ENCODE peak calls at places on chromosomes 16 and 17, in ten cellular contexts. Y is endothelial cell of umbilical vein, A is A549, E is K562, N is lower leg skin, O is right lobe of liver, Z is Peyer's patch, V is suprapubic skin, S is thyroid gland, Q is transverse colon. C is an unnamed sample.

GRCh38 chr16:85524365-85524629 is 88.8 kb upstream of the GSE1 start:
- DNase-seq in Y (no peak), A (no peak), E (no peak), N (no peak), O (no peak), Z (no peak), V (no peak), S (no peak), Q (no peak), C (no peak)

GRCh38 chr17:76623271-76624146 is 20.0 kb downstream of the ST6GALNAC1 start:
- DNase-seq in Y (peak), A (peak), E (peak), N (peak), O (peak), Z (peak), V (peak), S (peak), Q (peak), C (no peak)

GRCh38 chr17:78653382-78653781 is 76.2 kb upstream of the DNAH17 start:
- DNase-seq in Y (peak), A (peak), E (no peak), N (no peak), O (no peak), Z (no peak), V (no peak), S (no peak), Q (no peak), C (no peak)

GRCh38 chr16:89495121-89495520 is 4.8 kb upstream of the ANKRD11 start:
- DNase-seq in Y (no peak), A (no peak), E (no peak), N (no peak), O (no peak), Z (no peak), V (no peak), S (no peak), Q (no peak), C (no peak)

GRCh38 chr17:31838641-31839225 is 20.3 kb downstream of the COPRS start:
- DNase-seq in Y (no peak), A (no peak), E (no peak), N (no peak), O (no peak), Z (no peak), V (no peak), S (no peak), Q (no peak), C (no peak)

GRCh38 chr17:79549111-79549915 is 61.5 kb downstream of the RBFOX3 start:
- DNase-seq in Y (no peak), A (no peak), E (no peak), N (no peak), O (peak), Z (no peak), V (peak), S (no peak), Q (no peak), C (no peak)

GRCh38 chr17:45841883-45842525 is 2.7 kb upstream of the SPPL2C start:
- DNase-seq in Y (no peak), A (no peak), E (no peak), N (no peak), O (peak), Z (no peak), V (no peak), S (no peak), Q (no peak), C (no peak)

GRCh38 chr17:33225509-33225908 is 67.6 kb downstream of the ASIC2 start:
- DNase-seq in Y (no peak), A (no peak), E (no peak), N (no peak), O (peak), Z (no peak), V (no peak), S (peak), Q (no peak), C (no peak)

GRCh38 chr17:6279659-6280058 is 155.3 kb downstream of the AIPL1 start:
- DNase-seq in Y (peak), A (peak), E (peak), N (peak), O (no peak), Z (peak), V (no peak), S (peak), Q (peak), C (no peak)

GRCh38 chr16:57060323-57061083 is 31.9 kb upstream of the CPNE2 start:
- DNase-seq in Y (no peak), A (no peak), E (no peak), N (no peak), O (no peak), Z (no peak), V (no peak), S (no peak), Q (no peak), C (no peak)
- TF ChIP-seq POLR2A in Y (no peak), A (no peak), E (no peak), N (no peak), O (no peak), Z (no peak), V (no peak), S (no peak), Q (no peak), C (no peak)

DNA sequence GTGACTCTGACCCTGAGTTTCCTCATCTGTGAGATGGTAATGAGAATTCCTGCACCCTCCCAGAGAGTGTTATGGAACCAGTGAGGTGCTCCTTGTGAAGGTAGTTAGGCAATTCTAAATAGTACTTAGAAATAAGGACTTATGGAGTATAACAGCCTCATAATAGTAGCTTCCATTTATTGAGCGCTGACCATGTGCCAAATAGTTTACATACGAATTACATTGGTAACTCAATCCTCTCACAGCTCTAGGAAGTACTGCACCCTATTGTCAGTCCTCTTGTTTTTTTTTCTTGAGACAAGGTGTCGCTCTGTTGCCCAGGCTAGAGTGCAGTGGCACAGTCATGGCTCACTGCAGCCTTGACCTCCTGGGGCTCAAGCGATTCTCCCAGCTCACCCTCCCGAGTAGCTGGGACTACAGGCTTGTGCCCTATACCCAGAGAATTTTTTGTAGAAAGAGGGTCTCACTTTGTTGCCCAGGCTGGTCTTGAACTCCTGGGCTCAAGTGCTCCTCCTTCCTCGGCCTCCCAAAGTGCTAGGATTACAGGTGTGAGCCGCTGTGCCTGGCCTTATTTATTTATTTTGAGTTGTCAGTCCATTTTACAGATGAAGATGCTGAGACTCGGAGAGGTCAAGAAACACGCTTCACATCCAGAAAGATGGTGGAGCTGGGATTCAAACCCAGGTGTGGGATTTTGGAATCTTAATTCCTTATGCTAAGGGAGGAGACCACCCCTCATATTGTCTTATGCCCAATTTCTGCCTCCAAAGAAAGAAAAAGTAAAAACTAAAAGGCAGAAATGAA is 2.9 kb downstream of the TNS4 start:
- DNase-seq in Y (no peak), A (no peak), E (no peak), N (no peak), O (no peak), Z (no peak), V (no peak), S (peak), Q (no peak), C (no peak)
- H3K4me3 ChIP-seq in Y (no peak), A (peak), E (no peak), N (peak), O (no peak), Z (no peak), V (peak), S (no peak), Q (no peak), C (no peak)

DNA sequence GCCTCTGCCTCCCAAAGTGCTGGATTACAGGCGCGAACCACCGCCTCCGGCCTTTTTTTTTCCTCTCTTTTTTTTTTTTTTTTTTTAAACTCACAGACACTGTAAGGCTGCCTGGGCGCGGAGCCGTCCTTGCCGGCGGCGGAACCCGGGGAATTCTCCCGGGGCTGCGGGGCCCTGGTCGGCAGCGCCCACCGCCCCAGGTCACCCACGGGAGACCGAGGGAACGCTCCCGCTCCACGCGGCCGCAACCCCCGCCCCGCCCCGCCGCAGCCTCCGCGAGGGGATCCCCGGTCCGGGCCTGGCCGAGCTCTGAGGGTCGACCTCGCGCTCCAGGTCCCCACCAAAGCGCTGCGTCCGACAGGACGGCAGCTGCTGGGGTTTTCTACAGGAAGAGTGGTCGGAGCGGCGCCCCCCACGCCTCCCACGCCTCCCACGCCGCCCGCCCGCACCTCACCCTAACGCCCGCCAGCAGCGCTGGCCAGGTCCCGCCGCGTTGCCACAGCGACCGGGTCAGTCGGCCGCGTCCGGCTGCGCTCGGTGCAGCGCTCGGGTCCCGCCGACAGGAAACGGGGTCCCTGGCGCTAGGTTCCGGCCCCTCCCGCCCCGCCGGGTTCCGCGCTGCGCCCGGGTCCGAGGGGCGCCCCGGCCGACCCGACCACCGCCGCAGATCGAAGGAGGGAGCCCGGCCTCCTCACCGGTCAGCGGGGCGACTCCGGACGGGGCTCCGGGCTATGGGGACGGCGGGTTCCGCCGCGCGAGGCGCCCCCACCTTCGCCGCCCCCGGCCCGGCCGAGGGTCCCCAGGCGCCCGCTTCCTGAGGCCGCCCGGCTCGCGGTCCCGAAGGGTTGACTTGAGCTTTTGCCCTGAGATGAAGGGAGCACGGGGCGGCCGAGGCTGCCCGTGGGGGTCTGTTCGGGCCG is at the start of gene CCDC57:
- DNase-seq in Y (peak), A (peak), E (peak), N (peak), O (peak), Z (peak), V (peak), S (peak), Q (peak), C (no peak)
- TF ChIP-seq POLR2A in Y (peak), A (peak), E (peak), N (no peak), O (peak), Z (no peak), V (peak), S (no peak), Q (peak), C (no peak)

GRCh38 chr17:29248845-29249244 is 2.2 kb downstream of the CRYBA1 start:
- DNase-seq in Y (no peak), A (no peak), E (no peak), N (no peak), O (no peak), Z (no peak), V (no peak), S (no peak), Q (no peak), C (no peak)

GRCh38 chr17:29246638-29247037 is at the start of gene CRYBA1:
- DNase-seq in Y (no peak), A (no peak), E (no peak), N (no peak), O (no peak), Z (no peak), V (no peak), S (no peak), Q (no peak), C (no peak)

GRCh38 chr17:29243792-29244191 is 2.9 kb upstream of the CRYBA1 start:
- DNase-seq in Y (no peak), A (peak), E (peak), N (no peak), O (no peak), Z (no peak), V (no peak), S (no peak), Q (no peak), C (no peak)

GRCh38 chr17:29245401-29245800 is 1.3 kb upstream of the CRYBA1 start:
- DNase-seq in Y (no peak), A (no peak), E (no peak), N (no peak), O (no peak), Z (no peak), V (no peak), S (no peak), Q (no peak), C (no peak)

GRCh38 chr17:29247219-29247618 is 560 bp downstream of the CRYBA1 start:
- DNase-seq in Y (no peak), A (no peak), E (no peak), N (no peak), O (no peak), Z (no peak), V (no peak), S (no peak), Q (no peak), C (no peak)
- H3K4me3 ChIP-seq in Y (no peak), A (no peak), E (no peak), N (no peak), O (no peak), Z (no peak), V (no peak), S (no peak), Q (no peak), C (no peak)

GRCh38 chr17:34894971-34895370 is 66.3 kb downstream of the CCT6B start:
- DNase-seq in Y (no peak), A (no peak), E (no peak), N (no peak), O (no peak), Z (no peak), V (no peak), S (no peak), Q (no peak), C (no peak)

GRCh38 chr17:34895388-34895787 is 65.9 kb downstream of the CCT6B start:
- DNase-seq in Y (no peak), A (no peak), E (no peak), N (no peak), O (no peak), Z (no peak), V (no peak), S (no peak), Q (no peak), C (no peak)

GRCh38 chr17:34892864-34893263 is 68.4 kb downstream of the CCT6B start:
- DNase-seq in Y (no peak), A (peak), E (peak), N (no peak), O (no peak), Z (no peak), V (no peak), S (no peak), Q (no peak), C (no peak)
- TF ChIP-seq POLR2A in Y (no peak), A (no peak), E (no peak), N (no peak), O (no peak), Z (no peak), V (no peak), S (no peak), Q (no peak), C (no peak)

GRCh38 chr16:27618140-27618539 is 68.2 kb downstream of the KATNIP start:
- DNase-seq in Y (no peak), A (no peak), E (no peak), N (no peak), O (no peak), Z (no peak), V (no peak), S (no peak), Q (no peak), C (no peak)
- H3K4me3 ChIP-seq in Y (no peak), A (no peak), E (no peak), N (no peak), O (no peak), Z (no peak), V (no peak), S (no peak), Q (no peak), C (no peak)

GRCh38 chr17:2175294-2175628 is 120.4 kb downstream of the HIC1 start:
- DNase-seq in Y (no peak), A (no peak), E (no peak), N (no peak), O (no peak), Z (no peak), V (no peak), S (no peak), Q (no peak), C (no peak)
- TF ChIP-seq POLR2A in Y (no peak), A (no peak), E (no peak), N (no peak), O (no peak), Z (no peak), V (no peak), S (no peak), Q (no peak), C (no peak)

GRCh38 chr17:47219621-47220475 is 10.7 kb downstream of the MYL4 start:
- DNase-seq in Y (no peak), A (no peak), E (no peak), N (peak), O (no peak), Z (no peak), V (no peak), S (no peak), Q (no peak), C (no peak)

GRCh38 chr17:47218896-47219430 is 9.8 kb downstream of the MYL4 start:
- DNase-seq in Y (peak), A (no peak), E (peak), N (peak), O (no peak), Z (no peak), V (no peak), S (no peak), Q (no peak), C (no peak)

GRCh38 chr17:47221154-47221553 is 12.0 kb downstream of the MYL4 start:
- DNase-seq in Y (no peak), A (no peak), E (no peak), N (peak), O (no peak), Z (no peak), V (no peak), S (no peak), Q (no peak), C (no peak)

GRCh38 chr17:47222032-47222431 is 12.9 kb downstream of the MYL4 start:
- DNase-seq in Y (no peak), A (no peak), E (no peak), N (peak), O (no peak), Z (no peak), V (no peak), S (no peak), Q (no peak), C (no peak)

DNA sequence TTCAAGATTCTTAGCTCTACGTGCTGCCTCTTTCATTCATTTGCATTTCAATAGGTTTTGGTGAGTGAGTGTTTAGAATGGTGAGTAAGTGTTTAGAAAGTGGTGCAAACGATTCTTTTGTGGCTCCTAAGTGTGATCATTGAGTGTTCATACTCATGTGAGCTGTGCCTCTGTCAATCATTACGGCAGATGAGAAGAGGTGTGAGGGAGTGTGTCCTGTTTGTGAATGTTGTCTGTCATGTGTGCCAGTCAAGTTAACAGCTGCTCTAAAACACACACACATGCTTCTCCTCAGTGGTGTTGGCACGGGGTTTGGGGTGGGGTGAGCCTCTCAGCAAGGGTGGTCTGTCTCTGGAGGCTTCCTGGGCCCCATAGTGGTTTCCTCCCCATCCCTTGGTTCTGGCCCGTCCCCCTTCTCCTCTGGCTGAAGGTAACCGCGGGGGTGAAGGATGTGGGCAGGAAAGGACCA is 11.4 kb downstream of the MYL4 start:
- DNase-seq in Y (no peak), A (no peak), E (no peak), N (peak), O (no peak), Z (no peak), V (no peak), S (no peak), Q (no peak), C (no peak)
- H3K4me3 ChIP-seq in Y (no peak), A (no peak), E (no peak), N (no peak), O (no peak), Z (no peak), V (no peak), S (no peak), Q (no peak), C (no peak)

DNA sequence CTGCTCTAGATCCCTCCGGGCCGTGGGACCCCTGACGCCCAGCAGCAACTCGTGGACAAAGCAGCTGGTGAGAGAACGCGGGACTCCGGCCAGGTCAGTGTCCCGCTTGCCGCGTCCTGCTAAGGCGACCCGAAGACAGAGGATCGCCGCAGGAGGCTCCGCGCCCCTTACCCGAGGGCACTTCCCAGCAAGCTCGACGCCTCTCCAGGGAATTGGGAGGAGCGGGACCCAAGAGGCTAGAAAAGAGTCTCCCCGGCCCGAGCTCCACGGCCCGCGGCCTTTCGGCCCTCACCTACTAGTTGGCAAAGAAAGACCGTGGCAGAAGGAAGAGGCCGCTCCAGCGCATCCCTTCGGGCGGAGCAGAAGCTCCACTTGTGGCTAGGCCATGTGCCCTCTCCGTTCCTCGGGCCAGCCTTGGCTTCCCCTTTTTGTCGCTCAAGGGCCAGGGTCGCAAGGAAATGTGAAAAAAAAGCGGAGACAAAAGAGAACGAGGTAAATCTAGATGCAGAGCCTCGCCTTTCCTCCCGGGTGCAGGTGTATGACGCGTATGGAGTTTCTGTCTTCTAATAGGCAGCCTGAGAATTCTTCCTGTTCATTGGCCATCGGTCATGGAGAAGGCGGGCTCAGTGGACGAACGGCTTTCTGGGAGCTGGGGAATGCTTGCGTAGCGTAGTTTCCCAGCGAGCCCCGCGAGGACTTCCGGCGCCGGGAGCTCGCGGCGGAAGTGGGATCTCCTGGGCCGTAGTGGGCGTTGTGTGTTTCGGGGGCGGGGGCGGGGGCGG is at the start of gene ZNF213:
- DNase-seq in Y (peak), A (peak), E (peak), N (peak), O (peak), Z (peak), V (peak), S (peak), Q (peak), C (no peak)
- TF ChIP-seq POLR2A in Y (peak), A (no peak), E (peak), N (peak), O (peak), Z (peak), V (peak), S (peak), Q (peak), C (peak)

GRCh38 chr16:56938664-56939513 is 6.9 kb downstream of the HERPUD1 start:
- DNase-seq in Y (no peak), A (no peak), E (no peak), N (no peak), O (no peak), Z (peak), V (no peak), S (no peak), Q (no peak), C (no peak)

GRCh38 chr16:56941856-56942331 is 10.0 kb downstream of the HERPUD1 start:
- DNase-seq in Y (no peak), A (no peak), E (no peak), N (no peak), O (no peak), Z (no peak), V (no peak), S (no peak), Q (no peak), C (no peak)

GRCh38 chr16:56943761-56944375 is 11.9 kb downstream of the HERPUD1 start:
- DNase-seq in Y (no peak), A (no peak), E (no peak), N (no peak), O (no peak), Z (peak), V (no peak), S (no peak), Q (no peak), C (no peak)

GRCh38 chr16:56939801-56940200 is 7.9 kb downstream of the HERPUD1 start:
- DNase-seq in Y (no peak), A (no peak), E (no peak), N (no peak), O (no peak), Z (no peak), V (no peak), S (no peak), Q (no peak), C (no peak)

GRCh38 chr16:56941092-56941491 is 9.2 kb downstream of the HERPUD1 start:
- DNase-seq in Y (no peak), A (no peak), E (no peak), N (no peak), O (no peak), Z (no peak), V (no peak), S (no peak), Q (no peak), C (no peak)
- H3K4me3 ChIP-seq in Y (no peak), A (no peak), E (no peak), N (no peak), O (no peak), Z (no peak), V (no peak), S (no peak), Q (no peak), C (no peak)

C was measured in vagina.